ENCODE peak calls at places on chromosomes 6 and 20, in seven cellular contexts. One of them, this sample, is unnamed.

GRCh38 chr6:32298632-32299336 is 72.9 kb downstream of the TSBP1 start:
- DNase-seq in astrocyte of the cerebellum: no peak
- DNase-seq in activated T-cell treated with anti-CD3 and anti-CD28 coated beads, Interleukin-2, amount 50 U/mL, for 48 hours: no peak
- DNase-seq in endothelial cell of umbilical vein: no peak
- DNase-seq in stimulated activated CD8-positive, alpha-beta memory T cell treated with anti-CD3 and anti-CD28 coated beads, Interleukin-15, amount 100 ng/mL, for 24 hours: no peak
- DNase-seq in NCI-H446 treated with DMSO at 0.1 percent for 48 hours: no peak
- DNase-seq in foreskin fibroblast: peak
- DNase-seq in this sample: peak

GRCh38 chr20:12243327-12243726 is 325.6 kb downstream of the BTBD3 start:
- DNase-seq in astrocyte of the cerebellum: no peak
- DNase-seq in activated T-cell treated with anti-CD3 and anti-CD28 coated beads, Interleukin-2, amount 50 U/mL, for 48 hours: no peak
- DNase-seq in endothelial cell of umbilical vein: no peak
- DNase-seq in stimulated activated CD8-positive, alpha-beta memory T cell treated with anti-CD3 and anti-CD28 coated beads, Interleukin-15, amount 100 ng/mL, for 24 hours: no peak
- DNase-seq in NCI-H446 treated with DMSO at 0.1 percent for 48 hours: no peak
- DNase-seq in foreskin fibroblast: no peak
- DNase-seq in this sample: no peak

GRCh38 chr6:126631343-126631742 is 291.4 kb downstream of the CENPW start:
- DNase-seq in astrocyte of the cerebellum: no peak
- DNase-seq in activated T-cell treated with anti-CD3 and anti-CD28 coated beads, Interleukin-2, amount 50 U/mL, for 48 hours: no peak
- DNase-seq in endothelial cell of umbilical vein: no peak
- DNase-seq in stimulated activated CD8-positive, alpha-beta memory T cell treated with anti-CD3 and anti-CD28 coated beads, Interleukin-15, amount 100 ng/mL, for 24 hours: no peak
- DNase-seq in NCI-H446 treated with DMSO at 0.1 percent for 48 hours: no peak
- DNase-seq in foreskin fibroblast: peak
- DNase-seq in this sample: no peak

GRCh38 chr6:159646731-159647130 is 46.3 kb downstream of the SOD2 start:
- DNase-seq in astrocyte of the cerebellum: peak
- DNase-seq in activated T-cell treated with anti-CD3 and anti-CD28 coated beads, Interleukin-2, amount 50 U/mL, for 48 hours: no peak
- DNase-seq in endothelial cell of umbilical vein: no peak
- DNase-seq in stimulated activated CD8-positive, alpha-beta memory T cell treated with anti-CD3 and anti-CD28 coated beads, Interleukin-15, amount 100 ng/mL, for 24 hours: no peak
- DNase-seq in NCI-H446 treated with DMSO at 0.1 percent for 48 hours: no peak
- DNase-seq in foreskin fibroblast: peak
- DNase-seq in this sample: peak

GRCh38 chr20:32155017-32155965 is 45.8 kb downstream of the TM9SF4 start:
- DNase-seq in astrocyte of the cerebellum: peak
- DNase-seq in activated T-cell treated with anti-CD3 and anti-CD28 coated beads, Interleukin-2, amount 50 U/mL, for 48 hours: peak
- DNase-seq in endothelial cell of umbilical vein: peak
- DNase-seq in stimulated activated CD8-positive, alpha-beta memory T cell treated with anti-CD3 and anti-CD28 coated beads, Interleukin-15, amount 100 ng/mL, for 24 hours: no peak
- DNase-seq in NCI-H446 treated with DMSO at 0.1 percent for 48 hours: no peak
- DNase-seq in foreskin fibroblast: peak
- DNase-seq in this sample: peak

GRCh38 chr20:64238851-64239387 is 16.6 kb upstream of the PCMTD2 start:
- DNase-seq in astrocyte of the cerebellum: no peak
- DNase-seq in activated T-cell treated with anti-CD3 and anti-CD28 coated beads, Interleukin-2, amount 50 U/mL, for 48 hours: no peak
- DNase-seq in endothelial cell of umbilical vein: no peak
- DNase-seq in stimulated activated CD8-positive, alpha-beta memory T cell treated with anti-CD3 and anti-CD28 coated beads, Interleukin-15, amount 100 ng/mL, for 24 hours: no peak
- DNase-seq in NCI-H446 treated with DMSO at 0.1 percent for 48 hours: no peak
- DNase-seq in foreskin fibroblast: no peak
- DNase-seq in this sample: no peak

GRCh38 chr6:6366778-6367177 is 46.3 kb upstream of the F13A1 start:
- DNase-seq in astrocyte of the cerebellum: no peak
- DNase-seq in activated T-cell treated with anti-CD3 and anti-CD28 coated beads, Interleukin-2, amount 50 U/mL, for 48 hours: no peak
- DNase-seq in endothelial cell of umbilical vein: no peak
- DNase-seq in stimulated activated CD8-positive, alpha-beta memory T cell treated with anti-CD3 and anti-CD28 coated beads, Interleukin-15, amount 100 ng/mL, for 24 hours: no peak
- DNase-seq in NCI-H446 treated with DMSO at 0.1 percent for 48 hours: no peak
- DNase-seq in foreskin fibroblast: no peak
- DNase-seq in this sample: no peak

GRCh38 chr6:132832891-132833290 is 18.5 kb downstream of the RPS12 start:
- DNase-seq in astrocyte of the cerebellum: no peak
- DNase-seq in activated T-cell treated with anti-CD3 and anti-CD28 coated beads, Interleukin-2, amount 50 U/mL, for 48 hours: no peak
- DNase-seq in endothelial cell of umbilical vein: no peak
- DNase-seq in stimulated activated CD8-positive, alpha-beta memory T cell treated with anti-CD3 and anti-CD28 coated beads, Interleukin-15, amount 100 ng/mL, for 24 hours: no peak
- DNase-seq in NCI-H446 treated with DMSO at 0.1 percent for 48 hours: no peak
- DNase-seq in foreskin fibroblast: no peak
- DNase-seq in this sample: no peak

GRCh38 chr6:16337280-16337975 is 99.0 kb downstream of the GMPR start:
- DNase-seq in astrocyte of the cerebellum: peak
- DNase-seq in activated T-cell treated with anti-CD3 and anti-CD28 coated beads, Interleukin-2, amount 50 U/mL, for 48 hours: no peak
- DNase-seq in endothelial cell of umbilical vein: peak
- DNase-seq in stimulated activated CD8-positive, alpha-beta memory T cell treated with anti-CD3 and anti-CD28 coated beads, Interleukin-15, amount 100 ng/mL, for 24 hours: no peak
- DNase-seq in NCI-H446 treated with DMSO at 0.1 percent for 48 hours: peak
- DNase-seq in foreskin fibroblast: peak
- DNase-seq in this sample: peak

GRCh38 chr6:99512033-99512432 is 3.2 kb downstream of the USP45 start:
- DNase-seq in astrocyte of the cerebellum: no peak
- DNase-seq in activated T-cell treated with anti-CD3 and anti-CD28 coated beads, Interleukin-2, amount 50 U/mL, for 48 hours: no peak
- DNase-seq in endothelial cell of umbilical vein: no peak
- DNase-seq in stimulated activated CD8-positive, alpha-beta memory T cell treated with anti-CD3 and anti-CD28 coated beads, Interleukin-15, amount 100 ng/mL, for 24 hours: no peak
- DNase-seq in NCI-H446 treated with DMSO at 0.1 percent for 48 hours: no peak
- DNase-seq in foreskin fibroblast: peak
- DNase-seq in this sample: peak

GRCh38 chr6:132511159-132511835 is 1.6 kb downstream of the STX7 start:
- DNase-seq in astrocyte of the cerebellum: no peak
- DNase-seq in activated T-cell treated with anti-CD3 and anti-CD28 coated beads, Interleukin-2, amount 50 U/mL, for 48 hours: no peak
- DNase-seq in endothelial cell of umbilical vein: peak
- DNase-seq in stimulated activated CD8-positive, alpha-beta memory T cell treated with anti-CD3 and anti-CD28 coated beads, Interleukin-15, amount 100 ng/mL, for 24 hours: no peak
- DNase-seq in NCI-H446 treated with DMSO at 0.1 percent for 48 hours: no peak
- DNase-seq in foreskin fibroblast: peak
- DNase-seq in this sample: no peak

GRCh38 chr20:23613676-23614075 is 8.0 kb upstream of the CST9 start:
- DNase-seq in astrocyte of the cerebellum: no peak
- DNase-seq in activated T-cell treated with anti-CD3 and anti-CD28 coated beads, Interleukin-2, amount 50 U/mL, for 48 hours: no peak
- DNase-seq in endothelial cell of umbilical vein: no peak
- DNase-seq in stimulated activated CD8-positive, alpha-beta memory T cell treated with anti-CD3 and anti-CD28 coated beads, Interleukin-15, amount 100 ng/mL, for 24 hours: no peak
- DNase-seq in NCI-H446 treated with DMSO at 0.1 percent for 48 hours: no peak
- DNase-seq in foreskin fibroblast: no peak
- DNase-seq in this sample: no peak

GRCh38 chr6:15781890-15782289 is 119.1 kb upstream of the DTNBP1 start:
- DNase-seq in astrocyte of the cerebellum: no peak
- DNase-seq in activated T-cell treated with anti-CD3 and anti-CD28 coated beads, Interleukin-2, amount 50 U/mL, for 48 hours: no peak
- DNase-seq in endothelial cell of umbilical vein: no peak
- DNase-seq in stimulated activated CD8-positive, alpha-beta memory T cell treated with anti-CD3 and anti-CD28 coated beads, Interleukin-15, amount 100 ng/mL, for 24 hours: no peak
- DNase-seq in NCI-H446 treated with DMSO at 0.1 percent for 48 hours: no peak
- DNase-seq in foreskin fibroblast: no peak
- DNase-seq in this sample: no peak

GRCh38 chr6:31952140-31952805 is 6.4 kb downstream of the CFB start:
- DNase-seq in astrocyte of the cerebellum: peak
- DNase-seq in activated T-cell treated with anti-CD3 and anti-CD28 coated beads, Interleukin-2, amount 50 U/mL, for 48 hours: peak
- DNase-seq in endothelial cell of umbilical vein: peak
- DNase-seq in stimulated activated CD8-positive, alpha-beta memory T cell treated with anti-CD3 and anti-CD28 coated beads, Interleukin-15, amount 100 ng/mL, for 24 hours: no peak
- DNase-seq in NCI-H446 treated with DMSO at 0.1 percent for 48 hours: no peak
- DNase-seq in foreskin fibroblast: peak
- DNase-seq in this sample: peak

GRCh38 chr20:18847226-18847625 is 33.6 kb downstream of the SCP2D1 start:
- DNase-seq in astrocyte of the cerebellum: no peak
- DNase-seq in activated T-cell treated with anti-CD3 and anti-CD28 coated beads, Interleukin-2, amount 50 U/mL, for 48 hours: no peak
- DNase-seq in endothelial cell of umbilical vein: no peak
- DNase-seq in stimulated activated CD8-positive, alpha-beta memory T cell treated with anti-CD3 and anti-CD28 coated beads, Interleukin-15, amount 100 ng/mL, for 24 hours: no peak
- DNase-seq in NCI-H446 treated with DMSO at 0.1 percent for 48 hours: no peak
- DNase-seq in foreskin fibroblast: no peak
- DNase-seq in this sample: no peak

GRCh38 chr6:118770112-118770788 is 118.9 kb upstream of the CEP85L start:
- DNase-seq in astrocyte of the cerebellum: no peak
- DNase-seq in activated T-cell treated with anti-CD3 and anti-CD28 coated beads, Interleukin-2, amount 50 U/mL, for 48 hours: no peak
- DNase-seq in endothelial cell of umbilical vein: no peak
- DNase-seq in stimulated activated CD8-positive, alpha-beta memory T cell treated with anti-CD3 and anti-CD28 coated beads, Interleukin-15, amount 100 ng/mL, for 24 hours: no peak
- DNase-seq in NCI-H446 treated with DMSO at 0.1 percent for 48 hours: no peak
- DNase-seq in foreskin fibroblast: peak
- DNase-seq in this sample: no peak

GRCh38 chr6:87772597-87773530 is 70.8 kb upstream of the AKIRIN2 start:
- DNase-seq in astrocyte of the cerebellum: no peak
- DNase-seq in activated T-cell treated with anti-CD3 and anti-CD28 coated beads, Interleukin-2, amount 50 U/mL, for 48 hours: no peak
- DNase-seq in endothelial cell of umbilical vein: no peak
- DNase-seq in stimulated activated CD8-positive, alpha-beta memory T cell treated with anti-CD3 and anti-CD28 coated beads, Interleukin-15, amount 100 ng/mL, for 24 hours: no peak
- DNase-seq in NCI-H446 treated with DMSO at 0.1 percent for 48 hours: no peak
- DNase-seq in foreskin fibroblast: no peak
- DNase-seq in this sample: peak